ENCODE peak calls at places on chromosomes 1 and 21, in ten cellular contexts. One of them, this sample, is unnamed.

GRCh38 chr1:40653851-40654537 is 11.5 kb downstream of the RIMS3 start:
- DNase-seq in amygdala: no peak
- DNase-seq in GM20000: no peak
- DNase-seq in substantia nigra: no peak
- DNase-seq in psoas muscle: no peak
- DNase-seq in tibial artery: no peak
- DNase-seq in ascending aorta: no peak
- DNase-seq in Calu3: no peak
- DNase-seq in NCI-H446: no peak
- DNase-seq in GM13976: no peak
- DNase-seq in this sample: no peak

GRCh38 chr1:197862671-197863070 is 39.8 kb upstream of the C1orf53 start:
- DNase-seq in amygdala: no peak
- DNase-seq in GM20000: no peak
- DNase-seq in substantia nigra: no peak
- DNase-seq in psoas muscle: no peak
- DNase-seq in tibial artery: no peak
- DNase-seq in ascending aorta: no peak
- DNase-seq in Calu3: no peak
- DNase-seq in NCI-H446: no peak
- DNase-seq in GM13976: no peak
- DNase-seq in this sample: no peak

GRCh38 chr1:186775881-186776560 is 52.7 kb upstream of the PLA2G4A start:
- DNase-seq in amygdala: no peak
- DNase-seq in GM20000: no peak
- DNase-seq in substantia nigra: no peak
- DNase-seq in psoas muscle: no peak
- DNase-seq in tibial artery: no peak
- DNase-seq in ascending aorta: no peak
- DNase-seq in Calu3: no peak
- DNase-seq in NCI-H446: no peak
- DNase-seq in GM13976: no peak
- DNase-seq in this sample: no peak

GRCh38 chr1:25677193-25677773 is 60.7 kb downstream of the MAN1C1 start:
- DNase-seq in amygdala: no peak
- DNase-seq in GM20000: no peak
- DNase-seq in substantia nigra: no peak
- DNase-seq in psoas muscle: no peak
- DNase-seq in tibial artery: no peak
- DNase-seq in ascending aorta: no peak
- DNase-seq in Calu3: no peak
- DNase-seq in NCI-H446: no peak
- DNase-seq in GM13976: no peak
- DNase-seq in this sample: no peak

GRCh38 chr1:228889289-228889688 is 154.0 kb downstream of the RHOU start:
- DNase-seq in amygdala: no peak
- DNase-seq in GM20000: no peak
- DNase-seq in substantia nigra: no peak
- DNase-seq in psoas muscle: no peak
- DNase-seq in tibial artery: no peak
- DNase-seq in ascending aorta: no peak
- DNase-seq in Calu3: no peak
- DNase-seq in NCI-H446: no peak
- DNase-seq in GM13976: no peak
- DNase-seq in this sample: no peak

GRCh38 chr1:52288286-52288685 is 77.7 kb downstream of the CC2D1B start:
- DNase-seq in amygdala: no peak
- DNase-seq in GM20000: no peak
- DNase-seq in substantia nigra: no peak
- DNase-seq in psoas muscle: no peak
- DNase-seq in tibial artery: no peak
- DNase-seq in ascending aorta: no peak
- DNase-seq in Calu3: no peak
- DNase-seq in NCI-H446: no peak
- DNase-seq in GM13976: no peak
- DNase-seq in this sample: no peak

GRCh38 chr1:236128646-236129178 is 13.6 kb upstream of the GPR137B start:
- DNase-seq in amygdala: no peak
- DNase-seq in GM20000: no peak
- DNase-seq in substantia nigra: no peak
- DNase-seq in psoas muscle: no peak
- DNase-seq in tibial artery: no peak
- DNase-seq in ascending aorta: no peak
- DNase-seq in Calu3: no peak
- DNase-seq in NCI-H446: no peak
- DNase-seq in GM13976: no peak
- DNase-seq in this sample: no peak

GRCh38 chr1:208101661-208102431 is 142.3 kb downstream of the PLXNA2 start:
- DNase-seq in amygdala: no peak
- DNase-seq in GM20000: no peak
- DNase-seq in substantia nigra: peak; percentile 37
- DNase-seq in psoas muscle: peak; percentile 61
- DNase-seq in tibial artery: no peak
- DNase-seq in ascending aorta: no peak
- DNase-seq in Calu3: no peak
- DNase-seq in NCI-H446: peak; percentile 89
- DNase-seq in GM13976: no peak
- DNase-seq in this sample: no peak

GRCh38 chr1:167862432-167863076 is 51.4 kb downstream of the ADCY10 start:
- DNase-seq in amygdala: no peak
- DNase-seq in GM20000: no peak
- DNase-seq in substantia nigra: no peak
- DNase-seq in psoas muscle: no peak
- DNase-seq in tibial artery: no peak
- DNase-seq in ascending aorta: no peak
- DNase-seq in Calu3: no peak
- DNase-seq in NCI-H446: no peak
- DNase-seq in GM13976: no peak
- DNase-seq in this sample: no peak

GRCh38 chr1:206890690-206891089 is 6.6 kb upstream of the IL24 start:
- DNase-seq in amygdala: no peak
- DNase-seq in GM20000: no peak
- DNase-seq in substantia nigra: no peak
- DNase-seq in psoas muscle: no peak
- DNase-seq in tibial artery: no peak
- DNase-seq in ascending aorta: no peak
- DNase-seq in Calu3: no peak
- DNase-seq in NCI-H446: no peak
- DNase-seq in GM13976: no peak
- DNase-seq in this sample: no peak

GRCh38 chr1:110637475-110637874 is 31.3 kb upstream of the KCNA2 start:
- DNase-seq in amygdala: no peak
- DNase-seq in GM20000: no peak
- DNase-seq in substantia nigra: no peak
- DNase-seq in psoas muscle: no peak
- DNase-seq in tibial artery: no peak
- DNase-seq in ascending aorta: no peak
- DNase-seq in Calu3: no peak
- DNase-seq in NCI-H446: no peak
- DNase-seq in GM13976: no peak
- DNase-seq in this sample: no peak

GRCh38 chr21:44253832-44254700 is 7.6 kb downstream of the DNMT3L start:
- DNase-seq in amygdala: no peak
- DNase-seq in GM20000: no peak
- DNase-seq in substantia nigra: no peak
- DNase-seq in psoas muscle: no peak
- DNase-seq in tibial artery: no peak
- DNase-seq in ascending aorta: peak; percentile 56
- DNase-seq in Calu3: no peak
- DNase-seq in NCI-H446: no peak
- DNase-seq in GM13976: no peak
- DNase-seq in this sample: no peak

GRCh38 chr1:208029381-208030319 is 118.7 kb upstream of the CD34 start:
- DNase-seq in amygdala: no peak
- DNase-seq in GM20000: no peak
- DNase-seq in substantia nigra: no peak
- DNase-seq in psoas muscle: no peak
- DNase-seq in tibial artery: peak; percentile 54
- DNase-seq in ascending aorta: peak; percentile 80
- DNase-seq in Calu3: no peak
- DNase-seq in NCI-H446: no peak
- DNase-seq in GM13976: no peak
- DNase-seq in this sample: no peak

GRCh38 chr1:170660874-170661645 is 2.9 kb upstream of the PRRX1 start:
- DNase-seq in amygdala: no peak
- DNase-seq in GM20000: peak; percentile 17
- DNase-seq in substantia nigra: no peak
- DNase-seq in psoas muscle: peak; percentile 37
- DNase-seq in tibial artery: no peak
- DNase-seq in ascending aorta: no peak
- DNase-seq in Calu3: no peak
- DNase-seq in NCI-H446: no peak
- DNase-seq in GM13976: peak; percentile 36
- DNase-seq in this sample: no peak